ENCODE peak calls at places on chromosomes 11 and 22, in eight cellular contexts. One of them, this sample, is unnamed.

GRCh38 chr11:72750556-72751292 is 1.5 kb downstream of the ARAP1 start:
- DNase-seq in pancreas: peak; percentile 35
- DNase-seq in astrocyte of the spinal cord: no peak
- DNase-seq in iris pigment epithelial cell: no peak
- DNase-seq in NCI-H2029: no peak
- DNase-seq in iPS-NIHi11: no peak
- DNase-seq in T-cell: no peak
- DNase-seq in thyroid gland: no peak
- DNase-seq in this sample: no peak

GRCh38 chr22:38943181-38943580 is 14.2 kb upstream of the APOBEC3A start:
- DNase-seq in pancreas: no peak
- DNase-seq in astrocyte of the spinal cord: no peak
- DNase-seq in iris pigment epithelial cell: no peak
- DNase-seq in NCI-H2029: no peak
- DNase-seq in iPS-NIHi11: no peak
- DNase-seq in T-cell: no peak
- DNase-seq in thyroid gland: no peak
- DNase-seq in this sample: no peak

GRCh38 chr11:126415128-126415527 is 59.6 kb downstream of the ST3GAL4 start:
- DNase-seq in pancreas: no peak
- DNase-seq in astrocyte of the spinal cord: no peak
- DNase-seq in iris pigment epithelial cell: no peak
- DNase-seq in NCI-H2029: no peak
- DNase-seq in iPS-NIHi11: no peak
- DNase-seq in T-cell: no peak
- DNase-seq in thyroid gland: peak; percentile 32
- DNase-seq in this sample: peak; percentile 99

GRCh38 chr22:37324340-37325023 is 42.2 kb downstream of the CYTH4 start:
- DNase-seq in pancreas: peak; percentile 55
- DNase-seq in astrocyte of the spinal cord: no peak
- DNase-seq in iris pigment epithelial cell: no peak
- DNase-seq in NCI-H2029: no peak
- DNase-seq in iPS-NIHi11: peak; percentile 64
- DNase-seq in T-cell: no peak
- DNase-seq in thyroid gland: no peak
- DNase-seq in this sample: no peak

GRCh38 chr11:6539748-6540268 is 42.7 kb downstream of the DNHD1 start:
- DNase-seq in pancreas: no peak
- DNase-seq in astrocyte of the spinal cord: no peak
- DNase-seq in iris pigment epithelial cell: no peak
- DNase-seq in NCI-H2029: no peak
- DNase-seq in iPS-NIHi11: no peak
- DNase-seq in T-cell: no peak
- DNase-seq in thyroid gland: no peak
- DNase-seq in this sample: no peak

GRCh38 chr11:69157156-69157821 is 1.6 kb downstream of the SMIM38 start:
- DNase-seq in pancreas: peak; percentile 77
- DNase-seq in astrocyte of the spinal cord: peak; percentile 46
- DNase-seq in iris pigment epithelial cell: peak; percentile 40
- DNase-seq in NCI-H2029: no peak
- DNase-seq in iPS-NIHi11: peak; percentile 64
- DNase-seq in T-cell: no peak
- DNase-seq in thyroid gland: no peak
- DNase-seq in this sample: peak; percentile 44

GRCh38 chr11:11663907-11664306 is 42.1 kb upstream of the GALNT18 start:
- DNase-seq in pancreas: no peak
- DNase-seq in astrocyte of the spinal cord: no peak
- DNase-seq in iris pigment epithelial cell: no peak
- DNase-seq in NCI-H2029: no peak
- DNase-seq in iPS-NIHi11: no peak
- DNase-seq in T-cell: no peak
- DNase-seq in thyroid gland: no peak
- DNase-seq in this sample: no peak

GRCh38 chr11:19347911-19348310 is 107.2 kb upstream of the E2F8 start:
- DNase-seq in pancreas: no peak
- DNase-seq in astrocyte of the spinal cord: no peak
- DNase-seq in iris pigment epithelial cell: no peak
- DNase-seq in NCI-H2029: no peak
- DNase-seq in iPS-NIHi11: no peak
- DNase-seq in T-cell: no peak
- DNase-seq in thyroid gland: peak; percentile 16
- DNase-seq in this sample: no peak

GRCh38 chr22:47443836-47444745 is 681.6 kb downstream of the TBC1D22A start:
- DNase-seq in pancreas: no peak
- DNase-seq in astrocyte of the spinal cord: no peak
- DNase-seq in iris pigment epithelial cell: no peak
- DNase-seq in NCI-H2029: no peak
- DNase-seq in iPS-NIHi11: no peak
- DNase-seq in T-cell: no peak
- DNase-seq in thyroid gland: no peak
- DNase-seq in this sample: no peak

GRCh38 chr22:43199541-43199940 is 12.6 kb upstream of the TTLL12 start:
- DNase-seq in pancreas: peak; percentile 35
- DNase-seq in astrocyte of the spinal cord: no peak
- DNase-seq in iris pigment epithelial cell: no peak
- DNase-seq in NCI-H2029: no peak
- DNase-seq in iPS-NIHi11: no peak
- DNase-seq in T-cell: no peak
- DNase-seq in thyroid gland: no peak
- DNase-seq in this sample: no peak

GRCh38 chr11:117669616-117670015 is 127.4 kb downstream of the DSCAML1 start:
- DNase-seq in pancreas: no peak
- DNase-seq in astrocyte of the spinal cord: no peak
- DNase-seq in iris pigment epithelial cell: no peak
- DNase-seq in NCI-H2029: no peak
- DNase-seq in iPS-NIHi11: no peak
- DNase-seq in T-cell: no peak
- DNase-seq in thyroid gland: no peak
- DNase-seq in this sample: no peak

GRCh38 chr11:23010790-23011340 is 150.6 kb upstream of the CCDC179 start:
- DNase-seq in pancreas: peak; percentile 69
- DNase-seq in astrocyte of the spinal cord: no peak
- DNase-seq in iris pigment epithelial cell: no peak
- DNase-seq in NCI-H2029: no peak
- DNase-seq in iPS-NIHi11: no peak
- DNase-seq in T-cell: no peak
- DNase-seq in thyroid gland: no peak
- DNase-seq in this sample: no peak

GRCh38 chr11:62535802-62536201 is 10.8 kb downstream of the AHNAK start:
- DNase-seq in pancreas: peak; percentile 71
- DNase-seq in astrocyte of the spinal cord: no peak
- DNase-seq in iris pigment epithelial cell: no peak
- DNase-seq in NCI-H2029: no peak
- DNase-seq in iPS-NIHi11: no peak
- DNase-seq in T-cell: no peak
- DNase-seq in thyroid gland: no peak
- DNase-seq in this sample: no peak

GRCh38 chr11:125091247-125091876 is 20.1 kb downstream of the TMEM218 start:
- DNase-seq in pancreas: no peak
- DNase-seq in astrocyte of the spinal cord: peak; percentile 83
- DNase-seq in iris pigment epithelial cell: peak; percentile 76
- DNase-seq in NCI-H2029: no peak
- DNase-seq in iPS-NIHi11: peak; percentile 78
- DNase-seq in T-cell: no peak
- DNase-seq in thyroid gland: peak; percentile 77
- DNase-seq in this sample: peak; percentile 86

GRCh38 chr11:129766858-129767604 is 48.6 kb upstream of the TMEM45B start:
- DNase-seq in pancreas: no peak
- DNase-seq in astrocyte of the spinal cord: peak; percentile 20
- DNase-seq in iris pigment epithelial cell: peak; percentile 44
- DNase-seq in NCI-H2029: no peak
- DNase-seq in iPS-NIHi11: peak; percentile 60
- DNase-seq in T-cell: peak; percentile 5
- DNase-seq in thyroid gland: peak; percentile 49
- DNase-seq in this sample: peak; percentile 34

GRCh38 chr11:1234054-1234720 is 11.3 kb downstream of the MUC5B start:
- DNase-seq in pancreas: peak; percentile 67
- DNase-seq in astrocyte of the spinal cord: no peak
- DNase-seq in iris pigment epithelial cell: no peak
- DNase-seq in NCI-H2029: no peak
- DNase-seq in iPS-NIHi11: peak; percentile 13
- DNase-seq in T-cell: no peak
- DNase-seq in thyroid gland: no peak
- DNase-seq in this sample: no peak

GRCh38 chr22:48574776-48575566 is 1252.7 kb downstream of the BRD1 start:
- DNase-seq in pancreas: peak; percentile 75
- DNase-seq in astrocyte of the spinal cord: no peak
- DNase-seq in iris pigment epithelial cell: peak; percentile 17
- DNase-seq in NCI-H2029: peak; percentile 61
- DNase-seq in iPS-NIHi11: peak; percentile 98
- DNase-seq in T-cell: no peak
- DNase-seq in thyroid gland: no peak
- DNase-seq in this sample: no peak

GRCh38 chr11:13114566-13115465 is 105.7 kb downstream of the RASSF10 start:
- DNase-seq in pancreas: no peak
- DNase-seq in astrocyte of the spinal cord: no peak
- DNase-seq in iris pigment epithelial cell: no peak
- DNase-seq in NCI-H2029: peak; percentile 95
- DNase-seq in iPS-NIHi11: peak; percentile 74
- DNase-seq in T-cell: no peak
- DNase-seq in thyroid gland: peak; percentile 54
- DNase-seq in this sample: no peak

GRCh38 chr11:88689548-88690240 is 352.2 kb upstream of the CTSC start:
- DNase-seq in pancreas: no peak
- DNase-seq in astrocyte of the spinal cord: no peak
- DNase-seq in iris pigment epithelial cell: no peak
- DNase-seq in NCI-H2029: no peak
- DNase-seq in iPS-NIHi11: no peak
- DNase-seq in T-cell: peak; percentile 20
- DNase-seq in thyroid gland: peak; percentile 3
- DNase-seq in this sample: no peak

GRCh38 chr11:35916270-35916669 is 27.6 kb upstream of the LDLRAD3 start:
- DNase-seq in pancreas: no peak
- DNase-seq in astrocyte of the spinal cord: no peak
- DNase-seq in iris pigment epithelial cell: no peak
- DNase-seq in NCI-H2029: no peak
- DNase-seq in iPS-NIHi11: no peak
- DNase-seq in T-cell: no peak
- DNase-seq in thyroid gland: no peak
- DNase-seq in this sample: no peak

GRCh38 chr22:19896665-19897355 is 42.1 kb upstream of the GNB1L start:
- DNase-seq in pancreas: no peak
- DNase-seq in astrocyte of the spinal cord: no peak
- DNase-seq in iris pigment epithelial cell: no peak
- DNase-seq in NCI-H2029: no peak
- DNase-seq in iPS-NIHi11: no peak
- DNase-seq in T-cell: no peak
- DNase-seq in thyroid gland: no peak
- DNase-seq in this sample: no peak

GRCh38 chr22:25062378-25063095 is 110.0 kb downstream of the KIAA1671 start:
- DNase-seq in pancreas: no peak
- DNase-seq in astrocyte of the spinal cord: no peak
- DNase-seq in iris pigment epithelial cell: no peak
- DNase-seq in NCI-H2029: no peak
- DNase-seq in iPS-NIHi11: no peak
- DNase-seq in T-cell: peak; percentile 87
- DNase-seq in thyroid gland: peak; percentile 72
- DNase-seq in this sample: no peak

GRCh38 chr11:45368697-45369096 is 82.6 kb upstream of the SYT13 start:
- DNase-seq in pancreas: no peak
- DNase-seq in astrocyte of the spinal cord: no peak
- DNase-seq in iris pigment epithelial cell: no peak
- DNase-seq in NCI-H2029: no peak
- DNase-seq in iPS-NIHi11: no peak
- DNase-seq in T-cell: no peak
- DNase-seq in thyroid gland: no peak
- DNase-seq in this sample: no peak

GRCh38 chr11:120028181-120028935 is 109.6 kb downstream of the TRIM29 start:
- DNase-seq in pancreas: no peak
- DNase-seq in astrocyte of the spinal cord: no peak
- DNase-seq in iris pigment epithelial cell: no peak
- DNase-seq in NCI-H2029: peak; percentile 67
- DNase-seq in iPS-NIHi11: no peak
- DNase-seq in T-cell: no peak
- DNase-seq in thyroid gland: no peak
- DNase-seq in this sample: no peak

GRCh38 chr11:131889146-131889577 is 518.7 kb downstream of the NTM start:
- DNase-seq in pancreas: no peak
- DNase-seq in astrocyte of the spinal cord: peak; percentile 93
- DNase-seq in iris pigment epithelial cell: peak; percentile 86
- DNase-seq in NCI-H2029: no peak
- DNase-seq in iPS-NIHi11: peak; percentile 23
- DNase-seq in T-cell: no peak
- DNase-seq in thyroid gland: no peak
- DNase-seq in this sample: peak; percentile 88

GRCh38 chr22:47318041-47318737 is 555.7 kb downstream of the TBC1D22A start:
- DNase-seq in pancreas: no peak
- DNase-seq in astrocyte of the spinal cord: no peak
- DNase-seq in iris pigment epithelial cell: no peak
- DNase-seq in NCI-H2029: no peak
- DNase-seq in iPS-NIHi11: no peak
- DNase-seq in T-cell: no peak
- DNase-seq in thyroid gland: no peak
- DNase-seq in this sample: peak; percentile 70

GRCh38 chr11:40360206-40360798 is 1099.2 kb downstream of the LRRC4C start:
- DNase-seq in pancreas: no peak
- DNase-seq in astrocyte of the spinal cord: no peak
- DNase-seq in iris pigment epithelial cell: no peak
- DNase-seq in NCI-H2029: no peak
- DNase-seq in iPS-NIHi11: no peak
- DNase-seq in T-cell: no peak
- DNase-seq in thyroid gland: no peak
- DNase-seq in this sample: no peak

GRCh38 chr11:1853376-1854131 is 670 bp downstream of the LSP1 start:
- DNase-seq in pancreas: peak; percentile 73
- DNase-seq in astrocyte of the spinal cord: no peak
- DNase-seq in iris pigment epithelial cell: no peak
- DNase-seq in NCI-H2029: no peak
- DNase-seq in iPS-NIHi11: no peak
- DNase-seq in T-cell: no peak
- DNase-seq in thyroid gland: no peak
- DNase-seq in this sample: no peak

GRCh38 chr11:31720225-31720624 is 90.9 kb downstream of the PAX6 start:
- DNase-seq in pancreas: no peak
- DNase-seq in astrocyte of the spinal cord: no peak
- DNase-seq in iris pigment epithelial cell: no peak
- DNase-seq in NCI-H2029: no peak
- DNase-seq in iPS-NIHi11: peak; percentile 36
- DNase-seq in T-cell: no peak
- DNase-seq in thyroid gland: peak; percentile 5
- DNase-seq in this sample: no peak

GRCh38 chr11:47565340-47566165 is at the start of gene PTPMT1:
- DNase-seq in pancreas: peak; percentile 90
- DNase-seq in astrocyte of the spinal cord: peak; percentile 61
- DNase-seq in iris pigment epithelial cell: peak; percentile 74
- DNase-seq in NCI-H2029: peak; percentile 65
- DNase-seq in iPS-NIHi11: peak; percentile 87
- DNase-seq in T-cell: peak; percentile 45
- DNase-seq in thyroid gland: peak; percentile 77
- DNase-seq in this sample: peak; percentile 46

GRCh38 chr11:63212742-63213141 is 30.7 kb downstream of the SLC22A25 start:
- DNase-seq in pancreas: no peak
- DNase-seq in astrocyte of the spinal cord: peak; percentile 1
- DNase-seq in iris pigment epithelial cell: peak; percentile 1
- DNase-seq in NCI-H2029: no peak
- DNase-seq in iPS-NIHi11: peak; percentile 62
- DNase-seq in T-cell: no peak
- DNase-seq in thyroid gland: no peak
- DNase-seq in this sample: peak; percentile 30